ENCODE peak calls at places on chromosomes 16 and 17, in four cellular contexts. One of them, this sample, is unnamed.

GRCh38 chr16:67386861-67387455 is 6.3 kb downstream of the TPPP3 start:
- DNase-seq in A549: no peak
- DNase-seq in SK-N-SH: no peak
- DNase-seq in K562: no peak
- DNase-seq in this sample: no peak

GRCh38 chr17:77124192-77124908 is 16.4 kb upstream of the SEC14L1 start:
- DNase-seq in A549: peak
- DNase-seq in SK-N-SH: no peak
- DNase-seq in K562: no peak
- DNase-seq in this sample: no peak

GRCh38 chr17:29140631-29141483 is 39.3 kb downstream of the MYO18A start:
- DNase-seq in A549: no peak
- DNase-seq in SK-N-SH: peak
- DNase-seq in K562: no peak
- DNase-seq in this sample: no peak

GRCh38 chr17:39602533-39603303 is 5.0 kb downstream of the NEUROD2 start:
- DNase-seq in A549: no peak
- DNase-seq in SK-N-SH: no peak
- DNase-seq in K562: no peak
- DNase-seq in this sample: no peak

GRCh38 chr17:49741692-49742076 is 22.2 kb downstream of the FAM117A start:
- DNase-seq in A549: no peak
- DNase-seq in SK-N-SH: no peak
- DNase-seq in K562: no peak
- DNase-seq in this sample: no peak

GRCh38 chr16:86575754-86576557 is 2.4 kb upstream of the FOXL1 start:
- DNase-seq in A549: peak
- DNase-seq in SK-N-SH: peak
- DNase-seq in K562: peak
- DNase-seq in this sample: no peak

GRCh38 chr17:21376835-21377690 is 906 bp downstream of the KCNJ12 start:
- DNase-seq in A549: peak
- DNase-seq in SK-N-SH: peak
- DNase-seq in K562: peak
- DNase-seq in this sample: no peak

GRCh38 chr16:83994703-83995102 is 26.7 kb downstream of the NECAB2 start:
- DNase-seq in A549: no peak
- DNase-seq in SK-N-SH: no peak
- DNase-seq in K562: no peak
- DNase-seq in this sample: no peak

GRCh38 chr17:82959242-82959930 is 119.6 kb upstream of the ZNF750 start:
- DNase-seq in A549: no peak
- DNase-seq in SK-N-SH: no peak
- DNase-seq in K562: no peak
- DNase-seq in this sample: no peak

GRCh38 chr17:37532751-37533150 is 43.1 kb downstream of the DUSP14 start:
- DNase-seq in A549: no peak
- DNase-seq in SK-N-SH: no peak
- DNase-seq in K562: no peak
- DNase-seq in this sample: no peak

GRCh38 chr16:12436201-12436657 is 367.5 kb downstream of the CPPED1 start:
- DNase-seq in A549: no peak
- DNase-seq in SK-N-SH: no peak
- DNase-seq in K562: no peak
- DNase-seq in this sample: no peak

GRCh38 chr17:39823407-39824054 is 40.6 kb downstream of the IKZF3 start:
- DNase-seq in A549: peak
- DNase-seq in SK-N-SH: no peak
- DNase-seq in K562: no peak
- DNase-seq in this sample: no peak

GRCh38 chr16:24729967-24730815 is 740 bp downstream of the TNRC6A start:
- DNase-seq in A549: peak
- DNase-seq in SK-N-SH: peak
- DNase-seq in K562: peak
- DNase-seq in this sample: no peak

GRCh38 chr16:85661131-85662035 is 27.4 kb downstream of the GINS2 start:
- DNase-seq in A549: no peak
- DNase-seq in SK-N-SH: no peak
- DNase-seq in K562: no peak
- DNase-seq in this sample: no peak

GRCh38 chr16:17561056-17561455 is 90.3 kb upstream of the XYLT1 start:
- DNase-seq in A549: no peak
- DNase-seq in SK-N-SH: no peak
- DNase-seq in K562: no peak
- DNase-seq in this sample: no peak

GRCh38 chr17:22435231-22435974 is 743.1 kb downstream of the KCNJ18 start:
- DNase-seq in A549: no peak
- DNase-seq in SK-N-SH: peak
- DNase-seq in K562: peak
- DNase-seq in this sample: no peak

GRCh38 chr16:30005341-30006094 is 5.3 kb downstream of the DOC2A start:
- DNase-seq in A549: peak
- DNase-seq in SK-N-SH: peak
- DNase-seq in K562: peak
- DNase-seq in this sample: no peak

GRCh38 chr16:86619263-86619935 is 41.0 kb downstream of the FOXL1 start:
- DNase-seq in A549: peak
- DNase-seq in SK-N-SH: no peak
- DNase-seq in K562: peak
- DNase-seq in this sample: no peak

GRCh38 chr17:63571632-63572310 is 21.5 kb downstream of the DCAF7 start:
- DNase-seq in A549: peak
- DNase-seq in SK-N-SH: no peak
- DNase-seq in K562: peak
- DNase-seq in this sample: peak

GRCh38 chr17:63544467-63545301 is 5.6 kb upstream of the DCAF7 start:
- DNase-seq in A549: no peak
- DNase-seq in SK-N-SH: peak
- DNase-seq in K562: no peak
- DNase-seq in this sample: no peak

GRCh38 chr16:86362155-86362849 is 148.0 kb upstream of the FOXF1 start:
- DNase-seq in A549: no peak
- DNase-seq in SK-N-SH: no peak
- DNase-seq in K562: no peak
- DNase-seq in this sample: no peak

GRCh38 chr17:4412933-4413831 is 20.6 kb upstream of the SPNS3 start:
- DNase-seq in A549: peak
- DNase-seq in SK-N-SH: peak
- DNase-seq in K562: peak
- DNase-seq in this sample: peak

GRCh38 chr17:75707096-75707720 is 14.1 kb upstream of the ITGB4 start:
- DNase-seq in A549: peak
- DNase-seq in SK-N-SH: no peak
- DNase-seq in K562: no peak
- DNase-seq in this sample: no peak

GRCh38 chr16:54277845-54278703 is 8.5 kb downstream of the IRX3 start:
- DNase-seq in A549: no peak
- DNase-seq in SK-N-SH: peak
- DNase-seq in K562: no peak
- DNase-seq in this sample: no peak

GRCh38 chr17:29732613-29733012 is 109.9 kb upstream of the CORO6 start:
- DNase-seq in A549: peak
- DNase-seq in SK-N-SH: no peak
- DNase-seq in K562: no peak
- DNase-seq in this sample: no peak

GRCh38 chr17:55005520-55005919 is 37.0 kb downstream of the STXBP4 start:
- DNase-seq in A549: peak
- DNase-seq in SK-N-SH: peak
- DNase-seq in K562: peak
- DNase-seq in this sample: no peak

GRCh38 chr17:50308666-50309065 is 34.4 kb downstream of the TMEM92 start:
- DNase-seq in A549: no peak
- DNase-seq in SK-N-SH: no peak
- DNase-seq in K562: no peak
- DNase-seq in this sample: no peak

GRCh38 chr16:56356276-56357241 is 68.8 kb downstream of the AMFR start:
- DNase-seq in A549: peak
- DNase-seq in SK-N-SH: peak
- DNase-seq in K562: peak
- DNase-seq in this sample: peak

GRCh38 chr17:47813077-47813476 is 8.5 kb downstream of the OSBPL7 start:
- DNase-seq in A549: no peak
- DNase-seq in SK-N-SH: peak
- DNase-seq in K562: no peak
- DNase-seq in this sample: no peak

GRCh38 chr17:700504-701094 is 14.0 kb downstream of the VPS53 start:
- DNase-seq in A549: peak
- DNase-seq in SK-N-SH: peak
- DNase-seq in K562: peak
- DNase-seq in this sample: no peak

GRCh38 chr17:75073618-75074047 is 14.1 kb upstream of the SLC16A5 start:
- DNase-seq in A549: no peak
- DNase-seq in SK-N-SH: peak
- DNase-seq in K562: no peak
- DNase-seq in this sample: no peak

GRCh38 chr16:31211960-31212359 is 2.0 kb upstream of the TRIM72 start:
- DNase-seq in A549: no peak
- DNase-seq in SK-N-SH: no peak
- DNase-seq in K562: no peak
- DNase-seq in this sample: no peak

GRCh38 chr17:30203471-30203981 is 32.0 kb downstream of the SLC6A4 start:
- DNase-seq in A549: no peak
- DNase-seq in SK-N-SH: peak
- DNase-seq in K562: peak
- DNase-seq in this sample: no peak

GRCh38 chr16:23595951-23596720 is at the start of gene NDUFAB1:
- DNase-seq in A549: peak
- DNase-seq in SK-N-SH: peak
- DNase-seq in K562: peak
- DNase-seq in this sample: peak
- TF ChIP-seq REST in A549: no peak
- TF ChIP-seq REST in SK-N-SH: no peak
- TF ChIP-seq REST in K562: no peak
- TF ChIP-seq REST in this sample: peak

DNA sequence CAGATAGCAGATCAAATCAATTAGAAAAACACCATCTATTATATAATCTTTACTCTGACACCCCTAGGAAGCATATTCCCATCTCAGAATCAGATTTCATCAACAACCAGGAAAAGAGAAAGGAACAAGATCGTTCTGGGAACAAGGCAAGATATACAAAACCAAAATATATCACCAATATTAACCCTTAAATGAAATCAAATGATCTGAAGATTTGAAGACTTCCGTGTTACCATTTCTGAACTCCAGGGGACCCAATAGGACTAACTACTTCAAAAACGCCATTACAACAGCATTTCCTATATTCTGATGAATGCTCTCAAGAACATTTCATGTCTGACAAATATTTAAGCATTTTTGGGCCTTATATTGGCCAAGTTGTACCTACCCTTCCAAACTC is 624.2 kb upstream of the ZFHX3 start:
- DNase-seq in A549: no peak
- DNase-seq in SK-N-SH: no peak
- DNase-seq in K562: no peak
- DNase-seq in this sample: no peak
- TF ChIP-seq REST in A549: no peak
- TF ChIP-seq REST in SK-N-SH: no peak
- TF ChIP-seq REST in K562: no peak
- TF ChIP-seq REST in this sample: no peak

GRCh38 chr16:68396481-68396880 is 51.8 kb downstream of the SMPD3 start:
- DNase-seq in A549: peak
- DNase-seq in SK-N-SH: peak
- DNase-seq in K562: no peak
- DNase-seq in this sample: peak
- TF ChIP-seq REST in A549: no peak
- TF ChIP-seq REST in SK-N-SH: no peak
- TF ChIP-seq REST in K562: no peak
- TF ChIP-seq REST in this sample: no peak

GRCh38 chr16:65154321-65154720 is 32.5 kb upstream of the CDH11 start:
- DNase-seq in A549: no peak
- DNase-seq in SK-N-SH: no peak
- DNase-seq in K562: no peak
- DNase-seq in this sample: no peak
- TF ChIP-seq REST in A549: no peak
- TF ChIP-seq REST in SK-N-SH: peak
- TF ChIP-seq REST in K562: no peak
- TF ChIP-seq REST in this sample: no peak

GRCh38 chr17:19303367-19303776 is 59.2 kb downstream of the B9D1 start:
- DNase-seq in A549: no peak
- DNase-seq in SK-N-SH: no peak
- DNase-seq in K562: no peak
- DNase-seq in this sample: no peak
- TF ChIP-seq REST in A549: no peak
- TF ChIP-seq REST in SK-N-SH: no peak
- TF ChIP-seq REST in K562: no peak
- TF ChIP-seq REST in this sample: no peak